ENCODE peak calls at places on chromosomes 2 and 18, in five cellular contexts. S, B, C, D and T are unnamed samples.

GRCh38 chr2:33437815-33438214 is 38.6 kb upstream of the RASGRP3 start:
- DNase-seq in D (no peak), S (no peak), C (no peak), B (no peak), T (no peak)

GRCh38 chr18:13629841-13630747 is 96.3 kb downstream of the FAM210A start:
- DNase-seq in S (no peak), D (peak), C (peak), B (peak), T (peak)

GRCh38 chr2:149594411-149594810 is 6.8 kb upstream of the MMADHC start:
- DNase-seq in C (no peak), B (no peak), D (no peak), S (no peak), T (no peak)

GRCh38 chr18:78679861-78680260 is 299.8 kb upstream of the SALL3 start:
- DNase-seq in C (no peak), S (no peak), B (no peak), D (no peak), T (no peak)

GRCh38 chr2:99079226-99079625 is 62.3 kb upstream of the C2orf15 start:
- DNase-seq in S (no peak), B (no peak), C (peak), D (no peak), T (no peak)

GRCh38 chr2:64645014-64645418 is 8.7 kb downstream of the SERTAD2 start:
- DNase-seq in C (peak), D (no peak), S (no peak), B (peak), T (peak)

GRCh38 chr2:167134381-167135072 is 246.2 kb downstream of the XIRP2 start:
- DNase-seq in D (no peak), B (no peak), C (peak), S (no peak), T (no peak)

GRCh38 chr2:171318463-171318934 is 115.3 kb downstream of the METTL8 start:
- DNase-seq in D (no peak), C (no peak), S (no peak), B (peak), T (peak)

GRCh38 chr2:20674309-20674965 is 7.5 kb downstream of the GDF7 start:
- DNase-seq in C (no peak), B (no peak), D (no peak), S (no peak), T (no peak)

GRCh38 chr2:20677301-20678176 is 10.6 kb downstream of the GDF7 start:
- DNase-seq in B (peak), S (no peak), D (no peak), C (peak), T (no peak)

GRCh38 chr2:20674974-20675679 is 8.2 kb downstream of the GDF7 start:
- DNase-seq in C (peak), S (no peak), D (no peak), B (no peak), T (no peak)

GRCh38 chr2:20675701-20676352 is 8.9 kb downstream of the GDF7 start:
- DNase-seq in S (peak), C (peak), B (peak), D (no peak), T (no peak)

GRCh38 chr2:20676353-20677215 is 9.6 kb downstream of the GDF7 start:
- DNase-seq in D (no peak), S (no peak), B (no peak), C (no peak), T (no peak)
- TF ChIP-seq CTCF in D (no peak), S (no peak), B (peak), C (peak), T (no peak)

GRCh38 chr2:238789317-238789806 is 58.5 kb upstream of the TWIST2 start:
- DNase-seq in B (no peak), D (no peak), S (no peak), C (no peak), T (no peak)
- TF ChIP-seq CTCF in B (no peak), D (no peak), S (no peak), C (no peak), T (no peak)

GRCh38 chr2:46300406-46300832 is 3.2 kb downstream of the EPAS1 start:
- DNase-seq in B (no peak), D (no peak), C (no peak), S (no peak), T (no peak)

GRCh38 chr2:46298272-46298521 is 990 bp downstream of the EPAS1 start:
- DNase-seq in S (no peak), D (no peak), C (no peak), B (no peak), T (no peak)

GRCh38 chr2:46299365-46300263 is 2.4 kb downstream of the EPAS1 start:
- DNase-seq in D (no peak), S (peak), B (peak), C (peak), T (no peak)

GRCh38 chr2:46297546-46298271 is 502 bp downstream of the EPAS1 start:
- DNase-seq in C (peak), D (peak), B (peak), S (peak), T (no peak)

GRCh38 chr2:46298522-46299351 is 1.5 kb downstream of the EPAS1 start:
- DNase-seq in S (peak), B (peak), C (peak), D (no peak), T (peak)
- TF ChIP-seq CTCF in S (no peak), B (no peak), C (peak), D (no peak), T (no peak)

DNA sequence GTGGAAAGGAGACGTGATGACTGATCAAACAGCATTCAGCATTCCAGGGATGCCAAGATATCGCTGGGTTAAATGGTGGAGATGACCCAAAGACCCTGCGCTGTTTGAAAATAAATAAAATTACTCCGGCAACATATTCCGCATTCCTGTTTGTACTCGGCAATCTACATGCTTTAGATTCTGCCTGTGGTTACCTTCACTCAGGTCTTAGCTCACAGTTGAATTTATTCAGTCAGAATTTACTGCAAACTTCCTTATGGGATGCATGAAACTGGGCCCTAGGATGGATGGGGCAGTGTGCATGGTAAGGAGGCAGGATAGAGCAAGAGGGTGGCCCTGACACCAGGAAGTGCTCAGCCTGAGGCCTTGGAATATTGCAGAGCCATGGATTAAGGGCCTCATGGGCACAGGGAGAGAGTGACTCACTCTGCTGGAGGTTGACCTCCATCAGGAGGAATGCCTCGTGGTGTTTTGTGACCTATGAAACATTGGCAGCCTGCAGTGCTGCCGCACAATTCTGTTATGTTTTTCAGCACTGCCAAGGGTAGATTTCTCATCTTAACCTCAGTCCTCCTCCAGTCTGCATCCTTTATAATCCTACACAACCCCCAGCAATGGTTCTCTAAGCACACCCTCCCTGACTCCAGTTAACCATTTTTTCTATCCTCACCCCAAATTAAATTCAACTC is 321.4 kb downstream of the IRS1 start:
- DNase-seq in C (peak), S (no peak), D (no peak), B (peak), T (no peak)
- TF ChIP-seq CTCF in C (no peak), S (no peak), D (no peak), B (no peak), T (no peak)

GRCh38 chr2:138180691-138181386 is 216.6 kb downstream of the HNMT start:
- DNase-seq in C (peak), B (peak), D (no peak), S (no peak), T (no peak)
- TF ChIP-seq CTCF in C (peak), B (peak), D (no peak), S (no peak), T (no peak)

DNA sequence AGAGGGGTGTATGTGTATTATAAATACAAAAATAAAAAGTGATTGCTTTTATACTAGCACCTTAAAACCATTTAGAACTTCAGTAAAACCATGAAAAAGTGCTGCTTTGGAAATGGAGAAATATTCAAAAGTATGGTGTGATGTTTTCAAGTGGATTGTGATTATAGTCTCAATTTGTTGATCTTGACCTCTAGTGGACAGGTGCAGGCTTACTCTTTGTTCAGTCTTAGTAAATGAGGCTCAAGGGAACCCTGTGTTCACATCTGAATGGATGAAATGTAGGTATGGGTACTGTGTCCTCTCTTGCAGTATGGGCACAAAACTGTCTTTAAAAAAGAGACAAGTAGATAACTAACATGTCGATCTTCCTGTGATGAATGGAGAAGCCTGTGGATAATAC is 145.8 kb downstream of the MCFD2 start:
- DNase-seq in D (no peak), C (peak), S (no peak), B (no peak), T (no peak)
- TF ChIP-seq CTCF in D (no peak), C (peak), S (no peak), B (no peak), T (peak)

DNA sequence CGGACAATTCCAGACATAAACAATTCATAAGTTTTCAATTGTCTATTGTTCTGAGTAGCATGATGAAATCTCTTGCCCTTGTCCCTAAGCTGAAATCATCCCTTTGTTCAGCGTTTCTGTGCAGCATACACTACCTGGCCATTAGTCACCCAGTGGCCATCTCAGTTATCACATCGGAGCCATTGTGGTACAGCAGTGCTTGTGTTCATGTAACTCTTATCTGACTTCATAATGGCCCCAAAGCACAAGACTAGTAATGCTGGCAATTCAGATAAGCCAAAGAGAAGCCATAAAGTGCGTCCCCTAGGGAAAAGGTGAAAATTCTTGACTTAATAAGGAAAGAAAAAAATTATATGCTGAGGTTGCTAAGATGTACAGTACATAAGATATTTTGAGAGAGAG is 127.2 kb downstream of the FHOD3 start:
- DNase-seq in C (peak), B (no peak), S (no peak), D (no peak), T (no peak)
- TF ChIP-seq CTCF in C (no peak), B (peak), S (no peak), D (no peak), T (peak)

GRCh38 chr2:235494716-235495372 is 1.0 kb downstream of the AGAP1 start:
- DNase-seq in D (no peak), S (peak), B (peak), C (peak), T (peak)

GRCh38 chr2:235497096-235497495 is 3.3 kb downstream of the AGAP1 start:
- DNase-seq in D (no peak), C (no peak), B (no peak), S (no peak), T (no peak)

GRCh38 chr2:235496239-235496621 is 2.4 kb downstream of the AGAP1 start:
- DNase-seq in C (peak), S (no peak), B (no peak), D (no peak), T (no peak)

GRCh38 chr2:235493775-235494715 is at the start of gene AGAP1:
- DNase-seq in D (peak), S (peak), B (peak), C (peak), T (peak)

GRCh38 chr2:235495373-235496238 is 1.8 kb downstream of the AGAP1 start:
- DNase-seq in S (no peak), D (no peak), C (peak), B (peak), T (no peak)
- TF ChIP-seq CTCF in S (no peak), D (no peak), C (no peak), B (no peak), T (peak)